ENCODE peak calls at places on chromosomes 11 and 22, in five cellular contexts. F is astrocyte of the cerebellum, S is uterus, G is chondrocyte, D is neural crest cell. O is an unnamed sample.

GRCh38 chr11:45180158-45180887 is 33.9 kb downstream of the PRDM11 start:
- DNase-seq in F (no peak), D (peak), G (no peak), S (peak), O (no peak)

GRCh38 chr11:17760102-17761029 is 25.8 kb downstream of the KCNC1 start:
- DNase-seq in F (no peak), D (no peak), G (no peak), S (no peak), O (peak)

GRCh38 chr11:133681901-133682300 is 149.6 kb upstream of the OPCML start:
- DNase-seq in S (no peak), D (no peak), G (no peak), F (no peak), O (no peak)

GRCh38 chr22:29907753-29908515 is 25.0 kb downstream of the MTMR3 start:
- DNase-seq in D (no peak), F (peak), S (peak), G (no peak), O (peak)

GRCh38 chr11:119605137-119605675 is 123.8 kb downstream of the NECTIN1 start:
- DNase-seq in D (no peak), G (no peak), S (no peak), F (no peak), O (no peak)

GRCh38 chr11:106208795-106209194 is 131.3 kb downstream of the AASDHPPT start:
- DNase-seq in S (no peak), F (no peak), G (no peak), D (no peak), O (no peak)

GRCh38 chr11:78078218-78079167 is 1.2 kb downstream of the NDUFC2 start:
- DNase-seq in S (no peak), F (no peak), G (no peak), D (no peak), O (no peak)

GRCh38 chr22:45441158-45441557 is 27.7 kb downstream of the RIBC2 start:
- DNase-seq in S (peak), D (peak), G (no peak), F (peak), O (no peak)

GRCh38 chr11:116853461-116854073 is 16.1 kb upstream of the APOA1 start:
- DNase-seq in F (peak), G (no peak), D (no peak), S (no peak), O (no peak)

GRCh38 chr22:30490399-30490798 is 15.1 kb downstream of the SEC14L4 start:
- DNase-seq in D (no peak), F (no peak), G (peak), S (no peak), O (no peak)

GRCh38 chr22:33853200-33854097 is 66.8 kb downstream of the LARGE1 start:
- DNase-seq in F (peak), D (no peak), S (peak), G (no peak), O (peak)

GRCh38 chr11:115616941-115617340 is 112.7 kb upstream of the CADM1 start:
- DNase-seq in S (peak), D (no peak), F (peak), G (no peak), O (peak)

GRCh38 chr11:13294771-13295579 is 17.4 kb downstream of the BMAL1 start:
- DNase-seq in D (no peak), G (no peak), S (no peak), F (no peak), O (no peak)

GRCh38 chr11:115699733-115700132 is 195.5 kb upstream of the CADM1 start:
- DNase-seq in D (no peak), S (no peak), G (no peak), F (peak), O (no peak)

GRCh38 chr22:21790359-21790758 is 54.8 kb upstream of the YPEL1 start:
- DNase-seq in S (no peak), F (no peak), G (no peak), D (no peak), O (no peak)

GRCh38 chr22:49936973-49937757 is 18.7 kb downstream of the CRELD2 start:
- DNase-seq in S (no peak), G (no peak), F (no peak), D (no peak), O (no peak)

GRCh38 chr22:25942989-25943411 is 201.0 kb downstream of the MYO18B start:
- DNase-seq in D (no peak), G (no peak), S (no peak), F (no peak), O (no peak)

GRCh38 chr11:15926071-15926470 is 430.3 kb downstream of the SOX6 start:
- DNase-seq in S (no peak), D (no peak), G (no peak), F (no peak), O (no peak)

GRCh38 chr11:94721565-94722292 is 46.4 kb upstream of the AMOTL1 start:
- DNase-seq in F (no peak), S (no peak), D (no peak), G (no peak), O (no peak)

GRCh38 chr11:107593941-107594340 is 3.0 kb downstream of the ELMOD1 start:
- DNase-seq in S (no peak), G (no peak), D (no peak), F (no peak), O (no peak)

GRCh38 chr11:107592813-107593212 is 1.9 kb downstream of the ELMOD1 start:
- DNase-seq in S (no peak), G (no peak), D (no peak), F (no peak), O (no peak)

DNA sequence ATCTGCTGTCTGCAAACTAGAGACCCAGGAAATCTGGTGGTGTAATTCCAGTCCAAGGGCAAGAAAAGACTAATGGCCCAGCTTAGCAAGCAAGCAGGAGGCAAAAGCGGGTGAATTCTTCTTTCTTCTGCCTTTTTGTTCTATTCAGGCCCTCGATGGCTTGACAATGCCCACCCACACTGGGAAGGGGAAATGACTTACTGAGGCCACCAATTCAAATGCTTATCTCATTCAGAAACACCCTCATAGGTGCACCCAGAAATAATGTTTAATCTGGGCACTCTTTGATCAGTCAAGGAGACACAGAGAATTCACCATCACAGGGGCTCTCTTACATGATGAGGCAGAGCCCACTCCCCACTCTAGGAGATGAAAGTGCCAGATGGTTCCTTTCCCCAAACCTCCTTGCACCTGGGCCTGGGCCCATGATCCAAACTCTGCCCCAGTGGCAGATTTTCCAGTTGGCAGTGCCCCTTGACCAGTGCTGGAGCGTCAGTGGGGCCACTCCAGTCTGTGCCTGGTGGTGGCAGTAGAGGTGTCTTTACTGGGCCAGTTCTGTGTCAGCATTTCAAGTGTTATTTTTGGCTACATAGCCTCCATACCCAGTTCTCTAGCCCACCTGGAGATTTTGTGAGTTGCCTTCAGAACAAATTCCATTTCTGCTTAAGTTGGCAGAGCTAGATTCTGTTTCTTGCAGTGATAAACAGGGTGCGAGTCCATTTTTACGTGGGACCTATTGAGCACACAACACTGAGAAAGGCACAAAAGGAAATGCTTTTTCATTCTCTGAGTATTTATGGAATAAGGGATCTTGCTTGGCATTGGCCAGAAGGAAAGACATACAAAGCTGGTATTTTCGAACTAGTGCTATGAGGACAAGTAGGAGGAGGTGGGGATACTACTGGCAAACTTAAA is 7.5 kb downstream of the ELMOD1 start:
- DNase-seq in F (no peak), D (no peak), G (no peak), S (no peak), O (no peak)
- TF ChIP-seq CTCF in F (peak), D (peak), G (peak), S (no peak), O (peak)

GRCh38 chr11:1564535-1565172 is 7.4 kb downstream of the DUSP8 start:
- DNase-seq in G (no peak), F (peak), S (peak), D (no peak), O (peak)

GRCh38 chr11:1565173-1565903 is 6.7 kb downstream of the DUSP8 start:
- DNase-seq in F (no peak), S (no peak), G (no peak), D (no peak), O (no peak)

GRCh38 chr11:1562469-1563148 is 9.5 kb downstream of the DUSP8 start:
- DNase-seq in G (no peak), S (no peak), F (no peak), D (no peak), O (no peak)

GRCh38 chr11:1563149-1563638 is 8.9 kb downstream of the DUSP8 start:
- DNase-seq in G (no peak), D (no peak), F (no peak), S (no peak), O (no peak)

GRCh38 chr11:1563697-1564534 is 8.2 kb downstream of the DUSP8 start:
- DNase-seq in D (no peak), F (no peak), S (no peak), G (peak), O (no peak)
- TF ChIP-seq CTCF in D (no peak), F (no peak), S (no peak), G (no peak), O (no peak)

GRCh38 chr11:60825118-60825517 is 16.8 kb upstream of the CCDC86 start:
- DNase-seq in G (no peak), D (no peak), F (no peak), S (no peak), O (no peak)

GRCh38 chr11:60830478-60831142 is 11.3 kb upstream of the CCDC86 start:
- DNase-seq in F (no peak), D (no peak), S (no peak), G (no peak), O (no peak)

GRCh38 chr11:60821827-60822599 is 19.9 kb upstream of the CCDC86 start:
- DNase-seq in S (no peak), D (no peak), G (no peak), F (no peak), O (no peak)

GRCh38 chr11:60831143-60831500 is 10.8 kb upstream of the CCDC86 start:
- DNase-seq in F (peak), D (peak), S (peak), G (no peak), O (peak)

DNA sequence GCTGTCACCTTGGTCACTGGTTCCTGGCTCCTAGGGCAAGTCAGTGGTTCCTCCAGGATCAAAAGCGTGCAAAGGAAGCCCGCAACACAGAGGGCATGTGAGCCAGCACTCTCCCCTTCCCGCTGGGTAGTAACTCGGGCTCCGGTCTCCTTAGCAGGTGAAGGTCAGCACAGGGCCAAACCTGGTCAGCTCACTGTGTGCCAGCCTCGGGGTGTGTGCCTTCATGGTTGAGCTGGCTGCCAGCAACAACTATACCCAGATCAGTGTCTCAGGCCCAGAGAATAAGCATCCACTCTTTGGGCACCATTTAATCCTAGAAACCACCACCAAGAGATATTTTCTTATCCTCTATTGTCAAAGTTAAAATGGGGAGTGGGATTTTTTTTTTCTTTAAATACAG is 16.1 kb upstream of the CCDC86 start:
- DNase-seq in S (no peak), D (no peak), G (peak), F (no peak), O (no peak)
- TF ChIP-seq CTCF in S (no peak), D (no peak), G (no peak), F (no peak), O (no peak)

GRCh38 chr11:97460091-97460490 is 1070.3 kb downstream of the JRKL start:
- DNase-seq in S (no peak), F (no peak), G (no peak), D (no peak), O (no peak)
- TF ChIP-seq CTCF in S (no peak), F (no peak), G (no peak), D (no peak), O (no peak)